ENCODE peak calls at places on chromosome 9, in five cellular contexts. One of them, this sample, is unnamed.
A peak's percentile ranks its signal among the peaks of the same experiment; 100 is the strongest.

GRCh38 chr9:74147906-74148305 is 349.2 kb upstream of the RORB start:
- DNase-seq in Caco-2: no peak
- DNase-seq in hypothalamus: no peak
- DNase-seq in LHCN-M2: no peak
- DNase-seq in NCI-H1105: no peak
- DNase-seq in this sample: no peak

GRCh38 chr9:35714579-35715252 is 17.3 kb downstream of the TLN1 start:
- DNase-seq in Caco-2: no peak
- DNase-seq in hypothalamus: no peak
- DNase-seq in LHCN-M2: no peak
- DNase-seq in NCI-H1105: no peak
- DNase-seq in this sample: no peak

GRCh38 chr9:37904647-37905505 is 949 bp upstream of the SLC25A51 start:
- DNase-seq in LHCN-M2: no peak
- DNase-seq in NCI-H1105: no peak
- DNase-seq in Caco-2: no peak
- DNase-seq in hypothalamus: no peak
- DNase-seq in this sample: no peak

GRCh38 chr9:21443849-21444625 is 3.8 kb downstream of the IFNA1 start:
- DNase-seq in NCI-H1105: no peak
- DNase-seq in LHCN-M2: no peak
- DNase-seq in hypothalamus: no peak
- DNase-seq in Caco-2: no peak
- DNase-seq in this sample: peak; percentile 69

GRCh38 chr9:70406446-70406862 is 8.0 kb downstream of the KLF9 start:
- DNase-seq in NCI-H1105: no peak
- DNase-seq in hypothalamus: no peak
- DNase-seq in LHCN-M2: peak; percentile 81
- DNase-seq in Caco-2: no peak
- DNase-seq in this sample: no peak

GRCh38 chr9:119216891-119217290 is 152.3 kb downstream of the BRINP1 start:
- DNase-seq in Caco-2: no peak
- DNase-seq in NCI-H1105: peak; percentile 6
- DNase-seq in LHCN-M2: no peak
- DNase-seq in hypothalamus: no peak
- DNase-seq in this sample: no peak

GRCh38 chr9:114972510-114972909 is 42.1 kb upstream of the TNFSF8 start:
- DNase-seq in NCI-H1105: no peak
- DNase-seq in LHCN-M2: no peak
- DNase-seq in Caco-2: no peak
- DNase-seq in hypothalamus: no peak
- DNase-seq in this sample: no peak

GRCh38 chr9:107198718-107199117 is 84.4 kb upstream of the RAD23B start:
- DNase-seq in Caco-2: no peak
- DNase-seq in LHCN-M2: no peak
- DNase-seq in NCI-H1105: no peak
- DNase-seq in hypothalamus: no peak
- DNase-seq in this sample: no peak

GRCh38 chr9:10045598-10045997 is 567.2 kb downstream of the PTPRD start:
- DNase-seq in hypothalamus: no peak
- DNase-seq in NCI-H1105: peak; percentile 18
- DNase-seq in Caco-2: no peak
- DNase-seq in LHCN-M2: no peak
- DNase-seq in this sample: no peak

GRCh38 chr9:123048748-123049147 is 15.3 kb downstream of the GPR21 start:
- DNase-seq in hypothalamus: no peak
- DNase-seq in NCI-H1105: no peak
- DNase-seq in LHCN-M2: peak; percentile 28
- DNase-seq in Caco-2: no peak
- DNase-seq in this sample: no peak

GRCh38 chr9:127860260-127860659 is 5.8 kb upstream of the ENG start:
- DNase-seq in NCI-H1105: no peak
- DNase-seq in LHCN-M2: no peak
- DNase-seq in hypothalamus: no peak
- DNase-seq in Caco-2: no peak
- DNase-seq in this sample: no peak

GRCh38 chr9:129938291-129938979 is 103.2 kb downstream of the USP20 start:
- DNase-seq in LHCN-M2: no peak
- DNase-seq in hypothalamus: no peak
- DNase-seq in NCI-H1105: no peak
- DNase-seq in Caco-2: no peak
- DNase-seq in this sample: no peak

This sample was measured in GM12878.